ENCODE peak calls at places on chromosomes 11 and 22, in six cellular contexts. P is breast epithelium, H is suprapubic skin, J is lower lobe of right lung, M is endothelial cell of umbilical vein, C is SJSA1. T is an unnamed sample.

GRCh38 chr22:49517211-49517610 is 310.5 kb downstream of the BRD1 start:
- DNase-seq in H (no peak), P (peak; percentile 33), C (no peak), M (no peak), J (no peak), T (no peak)

GRCh38 chr22:24521791-24522245 is 26.7 kb downstream of the UPB1 start:
- DNase-seq in M (peak; percentile 70), C (no peak), J (peak; percentile 76), H (no peak), P (no peak), T (no peak)

GRCh38 chr11:101582242-101583052 is 1.4 kb downstream of the TRPC6 start:
- DNase-seq in H (no peak), J (no peak), P (no peak), M (no peak), C (no peak), T (no peak)

GRCh38 chr11:130738618-130739017 is 177.7 kb downstream of the SNX19 start:
- DNase-seq in J (no peak), C (no peak), P (no peak), M (no peak), H (no peak), T (no peak)

GRCh38 chr11:64769283-64769682 is 9.1 kb downstream of the SF1 start:
- DNase-seq in P (no peak), M (no peak), C (no peak), H (no peak), J (no peak), T (no peak)

GRCh38 chr11:8384199-8384821 is 120.6 kb upstream of the LMO1 start:
- DNase-seq in C (no peak), J (peak; percentile 67), H (no peak), M (peak; percentile 9), P (no peak), T (no peak)

GRCh38 chr22:19289475-19290161 is 1.9 kb downstream of the CLTCL1 start:
- DNase-seq in C (peak; percentile 79), M (no peak), J (no peak), P (no peak), H (no peak), T (no peak)

GRCh38 chr11:73028621-73029020 is 113.5 kb downstream of the FCHSD2 start:
- DNase-seq in H (no peak), M (no peak), P (no peak), C (no peak), J (no peak), T (no peak)

GRCh38 chr11:102666331-102666957 is 39.1 kb downstream of the MMP27 start:
- DNase-seq in J (no peak), M (peak; percentile 50), H (no peak), P (no peak), C (peak; percentile 40), T (no peak)

GRCh38 chr11:96306933-96307747 is 35.9 kb downstream of the MAML2 start:
- DNase-seq in M (peak; percentile 99), C (peak; percentile 91), H (peak; percentile 94), J (peak; percentile 57), P (peak; percentile 82), T (peak; percentile 97)

GRCh38 chr11:45795379-45795778 is 9.6 kb upstream of the SLC35C1 start:
- DNase-seq in C (peak; percentile 38), J (no peak), P (no peak), M (no peak), H (no peak), T (peak; percentile 40)

GRCh38 chr11:64150481-64151239 is 15.3 kb downstream of the MACROD1 start:
- DNase-seq in M (no peak), C (no peak), J (no peak), P (no peak), H (no peak), T (no peak)

GRCh38 chr22:19717691-19718254 is 3.5 kb downstream of the SEPTIN5 start:
- DNase-seq in J (peak; percentile 87), M (peak; percentile 62), H (no peak), C (peak; percentile 73), P (peak; percentile 72), T (no peak)

GRCh38 chr11:126519653-126520573 is 164.4 kb downstream of the ST3GAL4 start:
- DNase-seq in P (no peak), J (no peak), C (no peak), M (no peak), H (no peak), T (no peak)

GRCh38 chr11:31443802-31444201 is 65.6 kb downstream of the IMMP1L start:
- DNase-seq in H (no peak), P (no peak), C (no peak), M (no peak), J (no peak), T (no peak)

GRCh38 chr22:45090364-45090960 is 73.3 kb upstream of the NUP50 start:
- DNase-seq in J (no peak), M (no peak), C (peak; percentile 77), H (no peak), P (peak; percentile 67), T (no peak)

DNA sequence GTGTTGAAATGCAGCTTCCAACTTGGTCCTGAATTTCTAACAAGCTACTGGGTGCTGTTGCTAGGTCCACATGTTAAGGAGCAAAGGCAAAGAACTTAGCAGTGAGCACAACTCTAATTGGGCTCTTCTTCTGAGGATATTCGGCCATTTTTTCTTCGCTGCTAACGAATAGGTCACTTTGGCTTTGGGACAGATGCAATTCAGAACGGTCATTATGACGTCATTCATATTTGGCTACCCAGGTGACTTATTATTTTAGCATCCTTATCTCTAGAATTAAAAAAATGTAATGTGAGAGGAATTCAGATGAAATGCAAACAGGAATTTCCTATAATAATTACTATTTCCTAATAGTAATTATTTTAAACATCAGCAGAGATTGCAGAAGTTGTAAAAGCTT is 13.9 kb downstream of the TMA7B start:
- DNase-seq in M (no peak), J (no peak), H (no peak), P (no peak), C (no peak), T (no peak)
- H3K27me3 ChIP-seq in M (peaks cover 7% of the 10 kb centered on the region), J (peaks cover 43% of the 10 kb centered on the region), H (peaks cover 21% of the 10 kb centered on the region), P (no peaks in the 10 kb centered on the region), C (no peaks in the 10 kb centered on the region), T (no peaks in the 10 kb centered on the region)

GRCh38 chr22:47613606-47614350 is 851.3 kb downstream of the TBC1D22A start:
- DNase-seq in J (peak; percentile 24), H (peak; percentile 29), C (no peak), M (no peak), P (no peak), T (no peak)

GRCh38 chr22:47609653-47610052 is 847.2 kb downstream of the TBC1D22A start:
- DNase-seq in H (peak; percentile 20), P (no peak), J (no peak), M (no peak), C (no peak), T (no peak)

GRCh38 chr22:47610281-47610680 is 847.8 kb downstream of the TBC1D22A start:
- DNase-seq in H (no peak), M (no peak), C (no peak), J (peak; percentile 24), P (no peak), T (no peak)

GRCh38 chr22:47610766-47611165 is 848.3 kb downstream of the TBC1D22A start:
- DNase-seq in P (no peak), H (no peak), J (no peak), M (no peak), C (no peak), T (no peak)

DNA sequence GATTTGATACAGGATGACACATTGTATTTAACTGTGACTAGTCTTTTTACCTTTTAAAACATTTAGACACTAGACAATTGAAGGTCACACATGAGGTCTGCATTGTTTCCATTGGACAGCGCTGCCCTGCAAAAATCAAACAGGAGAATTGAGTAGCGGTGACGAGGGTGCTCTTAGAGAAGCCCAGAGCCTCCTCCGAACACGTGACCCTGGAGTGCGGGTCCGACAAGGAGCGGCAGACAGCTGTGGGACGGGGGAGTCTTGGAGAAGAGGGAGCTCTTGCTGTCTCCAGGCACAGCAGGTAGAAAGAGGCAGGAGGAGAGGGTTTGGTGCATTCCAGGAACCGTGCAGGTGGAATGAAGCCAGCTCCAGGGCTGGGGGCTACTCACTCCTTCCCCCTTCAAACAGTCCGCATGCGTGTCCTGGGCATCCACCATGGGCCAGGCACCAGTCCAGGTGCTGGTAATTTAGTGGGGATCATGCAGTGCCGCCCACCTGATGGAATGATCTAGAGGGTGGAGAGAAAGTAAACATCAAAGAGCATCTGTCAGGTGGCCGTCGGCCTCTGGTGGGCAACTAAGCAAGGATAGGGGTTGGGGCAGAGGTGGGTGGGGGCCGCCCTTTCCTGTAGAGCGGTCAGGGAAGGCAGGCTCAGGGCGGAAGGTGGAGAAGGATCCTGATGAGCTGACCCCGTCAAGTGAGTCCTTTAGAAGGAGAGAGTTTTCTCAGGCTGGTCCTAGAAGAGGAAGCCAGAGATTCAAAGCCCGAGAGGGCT is 849.9 kb downstream of the TBC1D22A start:
- DNase-seq in P (no peak), M (no peak), J (peak; percentile 32), C (no peak), H (no peak), T (no peak)
- H3K9me3 ChIP-seq in P (peaks cover 4% of the 10 kb centered on the region), M (peaks cover 4% of the 10 kb centered on the region), J (no peaks in the 10 kb centered on the region), C (no peaks in the 10 kb centered on the region), H (no peaks in the 10 kb centered on the region), T (no peaks in the 10 kb centered on the region)

GRCh38 chr11:129700701-129701100 is 114.9 kb upstream of the TMEM45B start:
- DNase-seq in H (no peak), P (no peak), M (no peak), C (no peak), J (no peak), T (no peak)
- H3K27me3 ChIP-seq in H (no peaks in the 10 kb centered on the region), P (no peaks in the 10 kb centered on the region), M (no peaks in the 10 kb centered on the region), C (no peaks in the 10 kb centered on the region), J (peaks cover 7% of the 10 kb centered on the region), T (no peaks in the 10 kb centered on the region)

GRCh38 chr22:48228468-48228867 is 1466.0 kb downstream of the TBC1D22A start:
- DNase-seq in C (peak; percentile 28), H (no peak), J (no peak), P (no peak), M (no peak), T (peak; percentile 11)

GRCh38 chr22:48223488-48224190 is 1461.2 kb downstream of the TBC1D22A start:
- DNase-seq in J (no peak), H (no peak), C (peak; percentile 19), M (no peak), P (no peak), T (peak; percentile 21)

GRCh38 chr22:48227341-48228018 is 1465.0 kb downstream of the TBC1D22A start:
- DNase-seq in J (no peak), C (peak; percentile 31), P (no peak), H (no peak), M (no peak), T (peak; percentile 28)

GRCh38 chr22:48224332-48224731 is 1461.9 kb downstream of the TBC1D22A start:
- DNase-seq in P (no peak), J (no peak), M (no peak), H (no peak), C (peak; percentile 30), T (peak; percentile 38)

DNA sequence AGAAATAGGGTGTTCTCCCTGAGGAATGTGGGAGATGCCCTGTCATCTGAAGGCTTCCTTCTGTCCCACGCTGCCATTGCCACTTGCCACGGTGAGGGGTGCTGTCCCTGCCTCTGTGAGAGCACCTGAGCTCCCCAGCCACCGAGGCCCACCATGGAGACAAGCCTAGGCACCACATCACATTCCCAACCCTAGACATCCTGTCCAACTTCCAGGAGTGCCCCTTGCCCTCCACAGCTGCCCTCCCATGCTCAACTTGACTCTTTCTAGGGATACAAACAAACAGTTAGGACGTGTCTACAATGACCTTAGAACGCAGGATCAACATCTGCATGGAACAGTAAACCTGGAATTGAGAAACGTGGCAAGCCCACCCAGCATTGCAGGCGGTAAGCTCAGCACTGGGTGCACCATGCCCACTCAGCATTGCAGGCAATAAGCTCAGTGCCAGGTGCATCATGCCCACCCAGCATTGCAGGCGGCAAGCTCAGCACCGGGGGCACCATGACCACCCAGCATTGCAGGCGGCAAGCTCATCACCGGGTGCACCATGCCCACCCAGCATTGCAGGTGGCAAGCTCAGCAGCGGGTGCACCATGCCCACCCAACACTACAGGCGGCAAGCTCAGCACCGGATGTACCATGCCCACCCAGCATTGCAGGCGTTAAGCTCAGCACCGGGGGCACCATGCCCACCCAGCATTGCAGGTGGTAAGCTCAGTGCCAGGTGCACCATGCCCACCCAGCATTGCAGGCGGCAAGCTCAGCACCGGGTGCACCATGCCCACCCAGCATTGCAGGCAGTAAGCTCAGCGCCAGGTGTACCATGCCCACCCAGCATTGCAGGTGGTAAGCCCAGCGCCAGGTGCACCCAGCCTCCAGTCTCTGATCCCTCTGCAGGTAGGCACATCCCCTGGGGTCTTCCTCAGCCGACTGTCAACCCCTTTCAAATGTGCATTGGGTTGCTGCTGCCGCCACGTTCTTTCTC is 1463.9 kb downstream of the TBC1D22A start:
- DNase-seq in J (no peak), P (no peak), C (peak; percentile 16), M (no peak), H (no peak), T (peak; percentile 52)
- H3K9me3 ChIP-seq in J (no peaks in the 10 kb centered on the region), P (peaks cover under 1% of the 10 kb centered on the region), C (peaks cover 4% of the 10 kb centered on the region), M (peaks cover 20% of the 10 kb centered on the region), H (no peaks in the 10 kb centered on the region), T (no peaks in the 10 kb centered on the region)